ENCODE peak calls at places on chromosomes 6 and 20, in six cellular contexts. One of them, this sample, is unnamed.

GRCh38 chr20:57244627-57245214 is 21.7 kb downstream of the BMP7 start:
- DNase-seq in NCI-H748 treated with DMSO at 0.1 percent for 48 hours: no peak
- DNase-seq in hippocampal formation: no peak
- DNase-seq in iPS DF 6.9: no peak
- DNase-seq in left ventricle myocardium superior: no peak
- DNase-seq in heart left ventricle: no peak
- DNase-seq in this sample: no peak

GRCh38 chr6:108874470-108875160 is 26.4 kb downstream of the ARMC2 start:
- DNase-seq in NCI-H748 treated with DMSO at 0.1 percent for 48 hours: no peak
- DNase-seq in hippocampal formation: no peak
- DNase-seq in iPS DF 6.9: no peak
- DNase-seq in left ventricle myocardium superior: no peak
- DNase-seq in heart left ventricle: no peak
- DNase-seq in this sample: no peak

GRCh38 chr6:7973603-7974002 is 63.0 kb upstream of the TXNDC5 start:
- DNase-seq in NCI-H748 treated with DMSO at 0.1 percent for 48 hours: peak
- DNase-seq in hippocampal formation: no peak
- DNase-seq in iPS DF 6.9: no peak
- DNase-seq in left ventricle myocardium superior: no peak
- DNase-seq in heart left ventricle: no peak
- DNase-seq in this sample: no peak

GRCh38 chr20:36004045-36004444 is 35.7 kb downstream of the CNBD2 start:
- DNase-seq in NCI-H748 treated with DMSO at 0.1 percent for 48 hours: no peak
- DNase-seq in hippocampal formation: no peak
- DNase-seq in iPS DF 6.9: no peak
- DNase-seq in left ventricle myocardium superior: no peak
- DNase-seq in heart left ventricle: no peak
- DNase-seq in this sample: no peak

GRCh38 chr6:57158658-57159057 is 13.5 kb upstream of the BAG2 start:
- DNase-seq in NCI-H748 treated with DMSO at 0.1 percent for 48 hours: no peak
- DNase-seq in hippocampal formation: no peak
- DNase-seq in iPS DF 6.9: no peak
- DNase-seq in left ventricle myocardium superior: no peak
- DNase-seq in heart left ventricle: no peak
- DNase-seq in this sample: no peak

GRCh38 chr6:25697537-25698340 is 45.7 kb downstream of the SCGN start:
- DNase-seq in NCI-H748 treated with DMSO at 0.1 percent for 48 hours: no peak
- DNase-seq in hippocampal formation: no peak
- DNase-seq in iPS DF 6.9: no peak
- DNase-seq in left ventricle myocardium superior: no peak
- DNase-seq in heart left ventricle: no peak
- DNase-seq in this sample: no peak

GRCh38 chr6:106300944-106301343 is 24.6 kb downstream of the ATG5 start:
- DNase-seq in NCI-H748 treated with DMSO at 0.1 percent for 48 hours: no peak
- DNase-seq in hippocampal formation: no peak
- DNase-seq in iPS DF 6.9: no peak
- DNase-seq in left ventricle myocardium superior: no peak
- DNase-seq in heart left ventricle: no peak
- DNase-seq in this sample: no peak

GRCh38 chr6:48881551-48881950 is 581.5 kb downstream of the MMUT start:
- DNase-seq in NCI-H748 treated with DMSO at 0.1 percent for 48 hours: no peak
- DNase-seq in hippocampal formation: no peak
- DNase-seq in iPS DF 6.9: no peak
- DNase-seq in left ventricle myocardium superior: no peak
- DNase-seq in heart left ventricle: no peak
- DNase-seq in this sample: no peak

GRCh38 chr20:10761786-10762185 is 88.0 kb upstream of the JAG1 start:
- DNase-seq in NCI-H748 treated with DMSO at 0.1 percent for 48 hours: no peak
- DNase-seq in hippocampal formation: no peak
- DNase-seq in iPS DF 6.9: no peak
- DNase-seq in left ventricle myocardium superior: no peak
- DNase-seq in heart left ventricle: peak
- DNase-seq in this sample: no peak

GRCh38 chr20:44345147-44345546 is 8.3 kb downstream of the R3HDML start:
- DNase-seq in NCI-H748 treated with DMSO at 0.1 percent for 48 hours: no peak
- DNase-seq in hippocampal formation: no peak
- DNase-seq in iPS DF 6.9: no peak
- DNase-seq in left ventricle myocardium superior: no peak
- DNase-seq in heart left ventricle: no peak
- DNase-seq in this sample: no peak

GRCh38 chr20:43284481-43284880 is 94.8 kb upstream of the PTPRT start:
- DNase-seq in NCI-H748 treated with DMSO at 0.1 percent for 48 hours: no peak
- DNase-seq in hippocampal formation: no peak
- DNase-seq in iPS DF 6.9: no peak
- DNase-seq in left ventricle myocardium superior: no peak
- DNase-seq in heart left ventricle: no peak
- DNase-seq in this sample: no peak

GRCh38 chr6:300494-301198 is 8.4 kb downstream of the DUSP22 start:
- DNase-seq in NCI-H748 treated with DMSO at 0.1 percent for 48 hours: no peak
- DNase-seq in hippocampal formation: no peak
- DNase-seq in iPS DF 6.9: no peak
- DNase-seq in left ventricle myocardium superior: no peak
- DNase-seq in heart left ventricle: no peak
- DNase-seq in this sample: no peak

GRCh38 chr6:137661601-137662000 is 167.4 kb upstream of the OLIG3 start:
- DNase-seq in NCI-H748 treated with DMSO at 0.1 percent for 48 hours: no peak
- DNase-seq in hippocampal formation: no peak
- DNase-seq in iPS DF 6.9: peak
- DNase-seq in left ventricle myocardium superior: no peak
- DNase-seq in heart left ventricle: no peak
- DNase-seq in this sample: no peak

GRCh38 chr6:18147160-18147559 is 7.7 kb downstream of the TPMT start:
- DNase-seq in NCI-H748 treated with DMSO at 0.1 percent for 48 hours: no peak
- DNase-seq in hippocampal formation: no peak
- DNase-seq in iPS DF 6.9: no peak
- DNase-seq in left ventricle myocardium superior: no peak
- DNase-seq in heart left ventricle: no peak
- DNase-seq in this sample: no peak

GRCh38 chr6:169340395-169340794 is 86.7 kb upstream of the THBS2 start:
- DNase-seq in NCI-H748 treated with DMSO at 0.1 percent for 48 hours: no peak
- DNase-seq in hippocampal formation: no peak
- DNase-seq in iPS DF 6.9: no peak
- DNase-seq in left ventricle myocardium superior: no peak
- DNase-seq in heart left ventricle: no peak
- DNase-seq in this sample: no peak

This sample was measured in amygdala.